ENCODE peak calls at places on chromosomes 16 and 17, in nine cellular contexts. W is endodermal cell, O is uterus, R is OCI-LY7, A is aorta, D is tibial artery, F is SK-N-SH, G is breast epithelium, Q is mucosa of descending colon. E is an unnamed sample. For H3K4me1, the result is how much of the 10 kb centered on the place peaks cover.

GRCh38 chr17:34163681-34164080 is 91.4 kb upstream of the CCL2 start:
- DNase-seq in F (peak), W (peak), O (no peak), D (no peak), A (no peak), R (no peak), Q (no peak), G (no peak), E (no peak)

GRCh38 chr17:27862848-27863247 is 30.3 kb downstream of the LYRM9 start:
- DNase-seq in G (no peak), Q (no peak), R (no peak), D (no peak), W (no peak), O (no peak), F (no peak), A (no peak), E (no peak)

GRCh38 chr17:57355090-57355859 is 99.0 kb downstream of the MSI2 start:
- DNase-seq in O (no peak), F (no peak), A (no peak), R (peak), W (peak), G (no peak), D (no peak), Q (no peak), E (no peak)

GRCh38 chr17:29180788-29181160 is 576 bp upstream of the MYO18A start:
- DNase-seq in F (no peak), G (no peak), R (no peak), Q (no peak), A (no peak), W (no peak), O (no peak), D (no peak), E (no peak)

GRCh38 chr17:82935944-82936767 is 96.3 kb upstream of the ZNF750 start:
- DNase-seq in Q (no peak), O (peak), D (peak), A (no peak), F (no peak), W (no peak), R (no peak), G (peak), E (no peak)

GRCh38 chr16:81703177-81704155 is 75.6 kb upstream of the PLCG2 start:
- DNase-seq in A (no peak), Q (no peak), O (peak), G (no peak), D (no peak), R (no peak), W (no peak), F (no peak), E (peak)

GRCh38 chr17:18960803-18961511 is 9.0 kb downstream of the SLC5A10 start:
- DNase-seq in D (peak), Q (peak), G (peak), R (peak), O (peak), W (peak), F (peak), A (peak), E (peak)

GRCh38 chr16:64738321-64738960 is 383.4 kb downstream of the CDH11 start:
- DNase-seq in F (no peak), G (no peak), R (no peak), Q (no peak), D (no peak), A (no peak), O (no peak), W (no peak), E (no peak)

GRCh38 chr17:29043539-29044165 is 711 bp downstream of the PIPOX start:
- DNase-seq in Q (no peak), D (no peak), W (no peak), A (no peak), O (no peak), F (no peak), R (no peak), G (no peak), E (no peak)

GRCh38 chr17:31561469-31562412 is 170.3 kb downstream of the RAB11FIP4 start:
- DNase-seq in A (peak), R (peak), Q (peak), W (no peak), F (no peak), O (peak), G (no peak), D (no peak), E (no peak)

GRCh38 chr16:50680907-50681885 is at the start of gene SNX20:
- DNase-seq in D (peak), Q (peak), F (no peak), R (peak), A (peak), G (no peak), W (peak), O (no peak), E (peak)

GRCh38 chr17:14741516-14741915 is 440.6 kb downstream of the HS3ST3B1 start:
- DNase-seq in Q (no peak), R (no peak), D (no peak), W (peak), G (no peak), O (no peak), F (no peak), A (no peak), E (no peak)

GRCh38 chr16:4182581-4183257 is 59.2 kb downstream of the SRL start:
- DNase-seq in F (no peak), G (no peak), D (no peak), A (no peak), O (no peak), W (no peak), R (no peak), Q (no peak), E (no peak)

GRCh38 chr17:339193-340061 is 13.2 kb downstream of the RPH3AL start:
- DNase-seq in R (no peak), W (no peak), Q (peak), G (peak), A (peak), F (peak), O (no peak), D (no peak), E (no peak)

GRCh38 chr17:44797809-44798208 is 32.3 kb downstream of the GJC1 start:
- DNase-seq in D (peak), R (no peak), A (no peak), Q (no peak), F (no peak), W (peak), O (no peak), G (no peak), E (no peak)

GRCh38 chr17:43401293-43401692 is 2.5 kb downstream of the ARL4D start:
- DNase-seq in F (no peak), Q (no peak), W (no peak), D (peak), A (peak), G (no peak), R (no peak), O (no peak), E (peak)

GRCh38 chr17:8918811-8919210 is 46.7 kb downstream of the PIK3R5 start:
- DNase-seq in W (no peak), R (no peak), A (no peak), G (no peak), Q (no peak), D (no peak), O (no peak), F (no peak), E (no peak)

GRCh38 chr17:28326114-28326513 is 7.1 kb downstream of the TMEM97 start:
- DNase-seq in Q (no peak), F (no peak), W (peak), A (no peak), O (no peak), G (no peak), R (no peak), D (no peak), E (no peak)

GRCh38 chr17:59193463-59193862 is 16.4 kb upstream of the SMG8 start:
- DNase-seq in O (no peak), A (no peak), W (no peak), G (no peak), D (no peak), R (no peak), Q (no peak), F (no peak), E (no peak)

GRCh38 chr17:41002814-41003213 is 3.1 kb upstream of the KRTAP3-2 start:
- DNase-seq in Q (no peak), F (no peak), D (no peak), O (no peak), W (no peak), R (no peak), A (no peak), G (no peak), E (no peak)

GRCh38 chr17:49822829-49823228 is 25.0 kb downstream of the TAC4 start:
- DNase-seq in A (no peak), D (no peak), Q (no peak), F (no peak), R (no peak), O (peak), W (no peak), G (no peak), E (no peak)

GRCh38 chr17:49464049-49464448 is 31.0 kb upstream of the NGFR start:
- DNase-seq in F (no peak), A (no peak), G (no peak), D (no peak), Q (no peak), W (no peak), R (no peak), O (no peak), E (no peak)

GRCh38 chr16:84176192-84177053 is 10.4 kb downstream of the TAF1C start:
- DNase-seq in R (no peak), D (no peak), F (no peak), O (no peak), G (no peak), A (no peak), Q (no peak), W (peak), E (no peak)

GRCh38 chr17:40218740-40219072 is 398 bp upstream of the WIPF2 start:
- DNase-seq in Q (peak), W (peak), D (peak), A (peak), F (peak), G (no peak), O (peak), R (peak), E (peak)

GRCh38 chr17:11853321-11854151 is 143.7 kb downstream of the ZNF18 start:
- DNase-seq in Q (no peak), F (no peak), D (no peak), W (no peak), O (no peak), G (no peak), R (no peak), A (no peak), E (no peak)

GRCh38 chr16:56930516-56931252 is 1.3 kb upstream of the HERPUD1 start:
- DNase-seq in W (peak), A (no peak), G (no peak), Q (peak), D (peak), O (no peak), F (no peak), R (peak), E (no peak)

GRCh38 chr16:56933266-56933619 is 1.3 kb downstream of the HERPUD1 start:
- DNase-seq in D (peak), A (no peak), Q (no peak), G (no peak), O (no peak), W (no peak), R (no peak), F (no peak), E (no peak)

GRCh38 chr16:56931253-56931768 is 631 bp upstream of the HERPUD1 start:
- DNase-seq in D (no peak), R (peak), O (no peak), F (no peak), G (no peak), A (no peak), W (no peak), Q (peak), E (peak)

GRCh38 chr16:56932588-56933265 is 785 bp downstream of the HERPUD1 start:
- DNase-seq in O (peak), W (peak), G (peak), Q (peak), A (peak), R (peak), F (peak), D (peak), E (peak)

DNA sequence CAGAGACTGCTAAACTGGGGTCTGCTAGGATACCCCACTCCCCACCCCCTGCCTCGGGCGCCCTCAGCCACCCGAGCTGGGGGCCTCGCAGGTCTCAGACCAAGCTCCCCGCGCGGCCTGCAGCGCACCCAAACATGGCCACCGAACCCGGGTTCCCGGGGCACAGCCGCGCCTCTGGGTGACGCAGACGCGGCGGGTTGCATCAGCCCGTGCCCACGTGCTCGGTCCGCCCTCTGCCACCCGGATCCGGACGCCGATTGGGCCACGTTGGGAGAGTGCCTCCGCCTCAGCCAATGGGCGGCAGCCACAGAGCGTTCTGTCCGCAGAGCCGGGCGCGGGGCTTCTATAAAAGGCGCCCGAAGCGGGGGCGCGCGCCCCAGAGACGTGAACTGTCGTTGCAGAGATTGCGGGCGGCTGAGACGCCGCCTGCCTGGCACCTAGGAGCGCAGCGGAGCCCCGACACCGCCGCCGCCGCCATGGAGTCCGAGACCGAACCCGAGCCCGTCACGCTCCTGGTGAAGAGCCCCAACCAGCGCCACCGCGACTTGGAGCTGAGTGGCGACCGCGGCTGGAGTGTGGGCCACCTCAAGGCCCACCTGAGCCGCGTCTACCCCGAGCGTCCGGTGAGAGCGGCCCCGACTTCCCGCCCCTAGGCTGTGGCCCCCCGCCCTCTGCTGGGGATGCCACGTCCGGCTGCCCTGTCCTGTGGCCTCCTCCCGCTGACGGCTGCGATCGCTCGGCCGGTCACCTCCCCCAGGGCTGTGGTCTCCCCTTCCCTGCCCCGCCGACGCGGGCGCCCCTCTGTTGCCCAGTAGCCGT is at the start of gene HERPUD1:
- DNase-seq in R (peak), F (peak), A (peak), O (peak), G (peak), D (peak), Q (peak), W (peak), E (peak)
- H3K4me1 ChIP-seq in R (half or more), F (under half), A (under half), O (under half), G (under half), D (under half), Q (under half), W (under half), E (under half)

GRCh38 chr17:2403044-2403443 is 2.2 kb upstream of the MNT start:
- DNase-seq in R (no peak), G (no peak), D (no peak), W (peak), O (no peak), Q (peak), A (peak), F (no peak), E (no peak)
- H3K4me1 ChIP-seq in R (under half), G (under half), D (under half), W (under half), O (under half), Q (half or more), A (under half), F (under half), E (under half)

GRCh38 chr17:81656118-81656743 is at the start of gene PDE6G:
- DNase-seq in W (peak), O (no peak), A (no peak), G (no peak), F (no peak), D (no peak), Q (no peak), R (no peak), E (no peak)
- H3K4me1 ChIP-seq in W (under half), O (under half), A (under half), G (under half), F (under half), D (under half), Q (under half), R (under half), E (under half)

DNA sequence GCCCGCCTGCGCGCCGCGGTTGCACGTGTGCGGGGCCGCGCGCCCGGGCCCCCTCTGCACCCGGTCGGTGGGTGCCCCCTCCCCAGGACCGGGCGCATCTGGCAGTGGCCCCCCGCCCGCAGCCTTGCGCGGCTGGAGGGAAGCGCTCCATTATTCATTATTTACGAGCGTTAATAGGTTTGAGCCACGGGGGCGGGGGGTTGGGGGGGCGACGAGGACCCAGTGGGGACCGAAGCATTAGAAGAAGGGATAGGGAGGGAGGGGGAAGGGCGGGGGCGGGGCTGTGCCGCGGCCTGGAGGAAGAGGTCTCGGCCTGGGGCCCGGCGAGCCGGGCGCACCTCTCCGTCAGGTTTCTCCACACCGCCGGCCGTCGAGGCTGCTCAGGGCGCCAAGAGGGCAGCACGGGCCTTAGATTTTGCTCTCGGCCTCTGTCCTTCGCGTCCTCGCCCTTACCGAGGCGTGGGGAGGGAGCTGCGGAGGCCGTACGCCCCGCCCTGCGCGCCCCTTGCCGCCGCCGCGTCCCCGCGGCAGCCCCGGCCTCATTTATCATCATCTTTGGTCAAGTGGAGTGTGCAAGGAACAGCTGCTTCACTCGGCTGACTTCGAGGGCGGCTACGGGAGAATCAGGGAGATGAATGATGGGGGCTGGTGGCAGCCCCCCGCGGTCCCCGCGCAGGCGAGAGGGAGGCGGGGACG is 54.2 kb downstream of the SREBF1 start:
- DNase-seq in A (no peak), Q (peak), G (no peak), W (peak), D (no peak), F (peak), R (peak), O (peak), E (no peak)
- H3K4me1 ChIP-seq in A (under half), Q (under half), G (under half), W (under half), D (under half), F (under half), R (half or more), O (under half), E (under half)

GRCh38 chr17:77677210-77677609 is 281.3 kb upstream of the TNRC6C start:
- DNase-seq in G (no peak), W (no peak), Q (no peak), D (peak), O (no peak), R (no peak), A (no peak), F (no peak), E (no peak)

GRCh38 chr17:77675816-77676799 is 282.4 kb upstream of the TNRC6C start:
- DNase-seq in O (no peak), R (no peak), G (no peak), F (no peak), W (no peak), D (peak), A (no peak), Q (no peak), E (no peak)

GRCh38 chr17:77675411-77675810 is 283.1 kb upstream of the TNRC6C start:
- DNase-seq in G (no peak), O (no peak), Q (no peak), A (no peak), F (no peak), W (no peak), D (peak), R (no peak), E (no peak)

GRCh38 chr17:77679589-77679988 is 278.9 kb upstream of the TNRC6C start:
- DNase-seq in O (no peak), F (no peak), D (peak), G (no peak), A (no peak), R (no peak), Q (no peak), W (peak), E (no peak)

DNA sequence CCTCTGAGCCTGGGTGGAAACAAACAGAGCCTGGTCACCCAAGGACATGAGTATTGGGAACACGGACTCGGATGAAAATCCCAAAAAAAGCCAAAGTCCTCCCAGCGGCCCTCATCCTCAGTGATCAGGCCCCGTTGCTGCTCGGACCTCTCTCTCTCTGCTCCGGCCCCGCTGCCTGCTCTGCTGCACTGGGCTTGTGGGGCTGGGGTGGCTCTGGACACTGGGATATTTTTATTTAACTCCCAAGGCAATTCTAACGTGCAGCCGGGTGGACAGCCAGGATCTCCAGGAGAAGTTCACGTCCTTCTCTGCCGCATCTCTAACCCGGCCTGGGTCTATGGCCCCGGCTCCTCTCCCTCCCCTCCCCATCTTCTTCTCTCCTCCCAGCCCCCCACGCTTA is 280.9 kb upstream of the TNRC6C start:
- DNase-seq in F (no peak), A (no peak), G (no peak), Q (no peak), R (no peak), W (no peak), O (no peak), D (peak), E (no peak)
- H3K4me1 ChIP-seq in F (under half), A (under half), G (under half), Q (under half), R (under half), W (under half), O (under half), D (under half), E (under half)

DNA sequence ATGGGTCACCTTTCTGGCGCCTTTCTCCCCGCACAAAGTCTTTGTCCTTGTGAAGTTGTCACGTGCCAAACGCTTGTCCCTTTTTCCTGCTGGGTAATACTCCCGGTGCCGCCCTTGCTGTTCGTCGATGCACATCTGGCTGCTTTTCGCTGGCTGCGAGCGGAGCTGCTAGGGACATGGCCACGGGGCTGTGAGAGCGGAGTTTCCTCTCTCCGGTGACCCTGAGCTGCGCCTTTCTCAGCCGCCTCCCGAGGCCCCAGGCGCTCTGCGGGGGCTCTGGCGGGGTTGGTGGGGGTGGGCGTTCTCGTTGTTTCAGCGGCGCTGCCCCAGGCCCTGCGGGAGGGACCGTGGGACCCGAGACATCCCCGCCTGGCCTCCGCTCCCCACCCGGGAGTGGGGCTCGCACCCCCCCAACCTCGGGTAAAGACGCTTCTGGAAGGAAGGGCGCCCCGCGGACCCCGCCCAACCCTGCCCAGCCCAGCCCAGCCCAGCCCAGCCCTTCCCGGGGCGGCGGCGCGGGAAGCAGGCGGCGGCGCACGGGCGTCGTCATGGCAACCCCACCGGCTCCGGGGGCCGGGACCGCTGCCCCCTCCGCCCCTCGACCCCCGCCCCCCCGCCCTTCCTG is 12.2 kb downstream of the CHMP6 start:
- DNase-seq in Q (peak), F (peak), A (no peak), R (no peak), D (no peak), G (no peak), W (no peak), O (no peak), E (no peak)
- H3K4me1 ChIP-seq in Q (half or more), F (under half), A (under half), R (under half), D (under half), G (under half), W (under half), O (under half), E (under half)

E was measured in left lung.